ENCODE peak calls at places on chromosomes 1 and 21, in seven cellular contexts. F is AG09319; V is stimulated activated CD4-positive, alpha-beta T cell treated with anti-CD3 and anti-CD28 coated beads, TNF-alpha, amount 100 ng/mL, for 4 hours; P is RPMI8226; B is stimulated activated CD8-positive, alpha-beta memory T cell treated with anti-CD3 and anti-CD28 coated beads, Interleukin-2, amount 100 ng/mL, for 48 hours; L is NCI-H748 treated with DMSO at 0.1 percent for 48 hours; A is NCI-H2081. O is an unnamed sample.
A peak's percentile ranks its signal among the peaks of the same experiment; 100 is the strongest.

GRCh38 chr1:65894738-65895605 is 102.3 kb downstream of the PDE4B start:
- DNase-seq in A (no peak), F (no peak), V (no peak), B (no peak), L (no peak), P (no peak), O (no peak)

GRCh38 chr1:41855713-41856112 is 63.0 kb downstream of the HIVEP3 start:
- DNase-seq in B (no peak), F (no peak), L (no peak), V (no peak), A (no peak), P (no peak), O (no peak)

GRCh38 chr1:211825990-211826389 is 4.6 kb downstream of the LPGAT1 start:
- DNase-seq in F (no peak), V (no peak), B (no peak), A (no peak), P (no peak), L (no peak), O (no peak)

GRCh38 chr1:60222492-60223369 is 149.2 kb upstream of the C1orf87 start:
- DNase-seq in B (no peak), A (no peak), L (no peak), V (no peak), F (no peak), P (no peak), O (no peak)

GRCh38 chr1:28110555-28110954 is 22.1 kb upstream of the EYA3 start:
- DNase-seq in F (no peak), A (no peak), V (no peak), L (no peak), P (no peak), B (no peak), O (no peak)

GRCh38 chr1:36829951-36830350 is 204.4 kb downstream of the GRIK3 start:
- DNase-seq in P (no peak), A (no peak), F (no peak), L (no peak), V (no peak), B (no peak), O (no peak)

GRCh38 chr1:2240251-2241156 is 12.4 kb downstream of the SKI start:
- DNase-seq in V (no peak), L (no peak), P (no peak), F (no peak), A (no peak), B (no peak), O (no peak)

GRCh38 chr1:234242091-234242490 is 131.2 kb upstream of the COA6 start:
- DNase-seq in B (no peak), P (no peak), F (no peak), V (no peak), A (no peak), L (no peak), O (no peak)

GRCh38 chr1:229629251-229629650 is 3.2 kb downstream of the URB2 start:
- DNase-seq in V (no peak), B (no peak), A (no peak), L (no peak), F (no peak), P (no peak), O (no peak)

GRCh38 chr1:54273092-54273836 is 73.3 kb downstream of the MRPL37 start:
- DNase-seq in V (no peak), F (peak; percentile 64), A (peak; percentile 91), B (no peak), L (no peak), P (no peak), O (peak; percentile 75)

GRCh38 chr1:211876849-211877248 is 46.3 kb upstream of the LPGAT1 start:
- DNase-seq in L (no peak), P (peak; percentile 64), B (no peak), A (no peak), F (no peak), V (no peak), O (no peak)

GRCh38 chr1:202656951-202657646 is 53.2 kb downstream of the SYT2 start:
- DNase-seq in P (peak; percentile 35), A (no peak), B (no peak), F (no peak), V (no peak), L (no peak), O (no peak)

GRCh38 chr21:45954271-45954670 is 27.3 kb upstream of the COL6A1 start:
- DNase-seq in A (no peak), B (no peak), L (no peak), P (no peak), F (no peak), V (no peak), O (no peak)

GRCh38 chr1:203287109-203287893 is 18.0 kb upstream of the BTG2 start:
- DNase-seq in V (no peak), B (peak; percentile 56), P (peak; percentile 96), A (peak; percentile 58), L (peak; percentile 43), F (no peak), O (peak; percentile 69)

GRCh38 chr1:168693872-168694238 is 35.2 kb downstream of the DPT start:
- DNase-seq in L (no peak), A (no peak), V (no peak), F (no peak), P (no peak), B (no peak), O (no peak)

GRCh38 chr1:63101336-63101735 is 221.0 kb upstream of the FOXD3 start:
- DNase-seq in A (no peak), P (no peak), V (no peak), F (no peak), L (no peak), B (no peak), O (no peak)

GRCh38 chr1:32736812-32737791 is 34.5 kb upstream of the SYNC start:
- DNase-seq in B (no peak), L (no peak), A (no peak), P (no peak), F (no peak), V (no peak), O (no peak)

GRCh38 chr1:55064071-55064581 is 24.8 kb downstream of the PCSK9 start:
- DNase-seq in V (no peak), F (no peak), P (peak; percentile 23), A (peak; percentile 47), B (no peak), L (no peak), O (no peak)

GRCh38 chr1:90358448-90358847 is 358.7 kb downstream of the BARHL2 start:
- DNase-seq in B (no peak), L (no peak), A (no peak), P (no peak), V (no peak), F (no peak), O (no peak)

GRCh38 chr1:201551096-201551495 is 12.2 kb downstream of the NAV1 start:
- DNase-seq in A (no peak), L (no peak), V (no peak), F (no peak), P (no peak), B (no peak), O (no peak)

GRCh38 chr1:93081716-93082115 is 2.6 kb downstream of the MTF2 start:
- DNase-seq in A (no peak), F (no peak), V (no peak), B (no peak), L (no peak), P (no peak), O (no peak)

GRCh38 chr1:28056129-28056925 is 32.1 kb downstream of the EYA3 start:
- DNase-seq in B (peak; percentile 51), A (peak; percentile 28), V (no peak), F (no peak), L (no peak), P (no peak), O (no peak)

GRCh38 chr1:209483691-209484090 is 99.8 kb upstream of the CAMK1G start:
- DNase-seq in B (no peak), A (no peak), V (no peak), F (no peak), L (no peak), P (no peak), O (no peak)

GRCh38 chr1:47580451-47580980 is 142.7 kb downstream of the FOXD2 start:
- DNase-seq in A (no peak), F (no peak), B (no peak), V (no peak), P (no peak), L (no peak), O (no peak)

GRCh38 chr1:90534669-90535379 is 182.3 kb downstream of the BARHL2 start:
- DNase-seq in L (no peak), V (no peak), A (no peak), F (no peak), B (no peak), P (no peak), O (no peak)